ENCODE peak calls at places on chromosomes 4 and X, in five cellular contexts. One of them, this sample, is unnamed.

GRCh38 chrX:8429692-8430249 is 34.9 kb upstream of the VCX3B start:
- DNase-seq in GM23248: no peak
- DNase-seq in K562: no peak
- DNase-seq in fibroblast of lung: no peak
- DNase-seq in MM.1S: no peak
- DNase-seq in this sample: no peak

GRCh38 chr4:111323916-111324315 is 701.0 kb upstream of the PITX2 start:
- DNase-seq in GM23248: peak
- DNase-seq in K562: no peak
- DNase-seq in fibroblast of lung: peak
- DNase-seq in MM.1S: no peak
- DNase-seq in this sample: no peak

GRCh38 chr4:168846414-168846813 is 163.6 kb downstream of the CBR4 start:
- DNase-seq in GM23248: no peak
- DNase-seq in K562: no peak
- DNase-seq in fibroblast of lung: no peak
- DNase-seq in MM.1S: no peak
- DNase-seq in this sample: no peak

GRCh38 chrX:45445745-45446412 is 245.2 kb upstream of the DIPK2B start:
- DNase-seq in GM23248: peak
- DNase-seq in K562: no peak
- DNase-seq in fibroblast of lung: peak
- DNase-seq in MM.1S: no peak
- DNase-seq in this sample: no peak

GRCh38 chr4:41638203-41638602 is 100.2 kb downstream of the LIMCH1 start:
- DNase-seq in GM23248: no peak
- DNase-seq in K562: no peak
- DNase-seq in fibroblast of lung: no peak
- DNase-seq in MM.1S: no peak
- DNase-seq in this sample: no peak

GRCh38 chr4:133711817-133712216 is 489.8 kb downstream of the PABPC4L start:
- DNase-seq in GM23248: no peak
- DNase-seq in K562: no peak
- DNase-seq in fibroblast of lung: peak
- DNase-seq in MM.1S: no peak
- DNase-seq in this sample: no peak

GRCh38 chr4:88102029-88102428 is 56.4 kb downstream of the ABCG2 start:
- DNase-seq in GM23248: no peak
- DNase-seq in K562: no peak
- DNase-seq in fibroblast of lung: no peak
- DNase-seq in MM.1S: no peak
- DNase-seq in this sample: no peak

GRCh38 chrX:39850630-39851152 is 247.1 kb downstream of the BCOR start:
- DNase-seq in GM23248: peak
- DNase-seq in K562: peak
- DNase-seq in fibroblast of lung: peak
- DNase-seq in MM.1S: no peak
- DNase-seq in this sample: no peak

GRCh38 chr4:56821394-56822263 is at the start of gene SPINK2:
- DNase-seq in GM23248: no peak
- DNase-seq in K562: peak
- DNase-seq in fibroblast of lung: no peak
- DNase-seq in MM.1S: peak
- DNase-seq in this sample: no peak

GRCh38 chrX:133448512-133449076 is 33.3 kb upstream of the GPC4 start:
- DNase-seq in GM23248: no peak
- DNase-seq in K562: no peak
- DNase-seq in fibroblast of lung: peak
- DNase-seq in MM.1S: no peak
- DNase-seq in this sample: no peak

GRCh38 chrX:48676893-48677270 is 6.7 kb upstream of the WAS start:
- DNase-seq in GM23248: peak
- DNase-seq in K562: no peak
- DNase-seq in fibroblast of lung: no peak
- DNase-seq in MM.1S: peak
- DNase-seq in this sample: no peak

GRCh38 chr4:144509088-144509854 is 136.7 kb upstream of the HHIP start:
- DNase-seq in GM23248: no peak
- DNase-seq in K562: no peak
- DNase-seq in fibroblast of lung: no peak
- DNase-seq in MM.1S: no peak
- DNase-seq in this sample: no peak

GRCh38 chr4:132642196-132642817 is 506.8 kb upstream of the PCDH10 start:
- DNase-seq in GM23248: peak
- DNase-seq in K562: peak
- DNase-seq in fibroblast of lung: peak
- DNase-seq in MM.1S: peak
- DNase-seq in this sample: peak

GRCh38 chrX:20347486-20347885 is 80.8 kb upstream of the RPS6KA3 start:
- DNase-seq in GM23248: peak
- DNase-seq in K562: no peak
- DNase-seq in fibroblast of lung: peak
- DNase-seq in MM.1S: no peak
- DNase-seq in this sample: no peak

GRCh38 chr4:150573534-150573933 is 8.4 kb upstream of the MAB21L2 start:
- DNase-seq in GM23248: peak
- DNase-seq in K562: no peak
- DNase-seq in fibroblast of lung: peak
- DNase-seq in MM.1S: no peak
- DNase-seq in this sample: no peak

GRCh38 chr4:129474698-129475097 is 378.7 kb downstream of the C4orf33 start:
- DNase-seq in GM23248: no peak
- DNase-seq in K562: no peak
- DNase-seq in fibroblast of lung: no peak
- DNase-seq in MM.1S: no peak
- DNase-seq in this sample: no peak

GRCh38 chr4:70994387-70995099 is 1.1 kb downstream of the DCK start:
- DNase-seq in GM23248: no peak
- DNase-seq in K562: no peak
- DNase-seq in fibroblast of lung: no peak
- DNase-seq in MM.1S: peak
- DNase-seq in this sample: no peak

GRCh38 chrX:132594129-132594528 is 105.3 kb upstream of the MBNL3 start:
- DNase-seq in GM23248: peak
- DNase-seq in K562: no peak
- DNase-seq in fibroblast of lung: peak
- DNase-seq in MM.1S: no peak
- DNase-seq in this sample: no peak

GRCh38 chrX:100477949-100478348 is 67.9 kb upstream of the PCDH19 start:
- DNase-seq in GM23248: no peak
- DNase-seq in K562: no peak
- DNase-seq in fibroblast of lung: no peak
- DNase-seq in MM.1S: no peak
- DNase-seq in this sample: no peak

GRCh38 chr4:98932539-98932938 is 3.6 kb upstream of the EIF4E start:
- DNase-seq in GM23248: peak
- DNase-seq in K562: no peak
- DNase-seq in fibroblast of lung: peak
- DNase-seq in MM.1S: peak
- DNase-seq in this sample: no peak

GRCh38 chr4:183072181-183072580 is 26.9 kb upstream of the WWC2 start:
- DNase-seq in GM23248: no peak
- DNase-seq in K562: no peak
- DNase-seq in fibroblast of lung: peak
- DNase-seq in MM.1S: no peak
- DNase-seq in this sample: no peak

GRCh38 chr4:13196721-13197120 is 287.4 kb downstream of the RAB28 start:
- DNase-seq in GM23248: no peak
- DNase-seq in K562: no peak
- DNase-seq in fibroblast of lung: no peak
- DNase-seq in MM.1S: no peak
- DNase-seq in this sample: no peak

GRCh38 chr4:19508442-19508841 is 743.3 kb upstream of the SLIT2 start:
- DNase-seq in GM23248: no peak
- DNase-seq in K562: no peak
- DNase-seq in fibroblast of lung: peak
- DNase-seq in MM.1S: no peak
- DNase-seq in this sample: no peak

GRCh38 chr4:76083386-76083785 is 8.9 kb downstream of the ART3 start:
- DNase-seq in GM23248: no peak
- DNase-seq in K562: no peak
- DNase-seq in fibroblast of lung: no peak
- DNase-seq in MM.1S: no peak
- DNase-seq in this sample: no peak

DNA sequence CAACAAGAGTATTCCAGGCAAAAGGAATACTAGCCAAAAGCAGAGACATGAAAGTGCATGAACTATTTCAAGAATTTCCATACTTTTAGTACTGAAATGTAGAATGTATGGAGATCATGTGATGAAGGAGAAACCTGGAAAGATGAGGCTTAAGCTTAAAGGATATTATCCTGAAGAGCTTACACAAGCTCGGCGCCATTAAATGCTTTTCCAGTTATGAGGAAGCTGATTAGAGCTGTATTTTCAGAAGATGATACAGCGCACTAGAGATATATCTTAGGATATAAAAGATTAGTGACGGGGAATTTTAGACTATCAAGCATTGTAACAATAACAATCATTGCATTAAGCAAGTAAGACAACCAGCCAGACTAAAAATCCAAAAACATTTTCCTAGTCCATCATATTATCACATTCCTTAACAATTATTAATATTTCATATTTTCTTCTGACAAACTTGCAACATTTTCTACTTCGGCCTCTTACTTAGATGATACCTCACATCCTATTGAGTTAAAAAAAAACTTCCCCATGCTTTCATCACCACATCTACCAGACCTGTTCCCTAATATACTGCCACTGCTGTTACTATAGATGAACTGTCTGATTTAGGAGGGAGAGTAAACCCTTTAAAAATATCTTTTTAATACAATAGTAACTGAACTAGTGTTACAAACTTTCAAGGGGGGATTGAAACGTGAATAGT is 1.3 kb downstream of the FAM200B start:
- DNase-seq in GM23248: no peak
- DNase-seq in K562: no peak
- DNase-seq in fibroblast of lung: no peak
- DNase-seq in MM.1S: no peak
- DNase-seq in this sample: no peak
- H3K4me3 ChIP-seq in GM23248: peak
- H3K4me3 ChIP-seq in K562: peak
- H3K4me3 ChIP-seq in fibroblast of lung: peak
- H3K4me3 ChIP-seq in MM.1S: no peak
- H3K4me3 ChIP-seq in this sample: peak

DNA sequence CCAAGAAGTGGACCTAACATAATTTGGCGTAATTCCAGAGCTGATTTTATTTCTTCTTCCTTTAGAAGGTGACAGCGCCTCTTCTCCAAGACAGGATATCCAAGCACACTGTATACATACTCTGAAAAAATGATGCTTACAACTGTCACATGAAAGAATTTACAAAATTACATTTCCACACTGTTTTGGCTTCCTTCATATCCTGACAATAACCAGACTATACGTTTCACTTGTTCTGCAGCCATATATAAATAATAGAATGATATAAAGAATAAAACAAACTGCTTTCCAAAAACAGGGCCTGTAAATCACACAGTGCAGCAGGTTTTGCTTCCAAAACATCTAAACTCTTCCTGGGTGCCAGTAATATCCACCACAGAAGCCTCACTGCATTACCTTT is 141.6 kb downstream of the FBXO8 start:
- DNase-seq in GM23248: no peak
- DNase-seq in K562: no peak
- DNase-seq in fibroblast of lung: no peak
- DNase-seq in MM.1S: no peak
- DNase-seq in this sample: no peak
- TF ChIP-seq EZH2 in GM23248: no peak
- TF ChIP-seq EZH2 in K562: no peak
- TF ChIP-seq EZH2 in fibroblast of lung: no peak
- TF ChIP-seq EZH2 in MM.1S: no peak
- TF ChIP-seq EZH2 in this sample: no peak

DNA sequence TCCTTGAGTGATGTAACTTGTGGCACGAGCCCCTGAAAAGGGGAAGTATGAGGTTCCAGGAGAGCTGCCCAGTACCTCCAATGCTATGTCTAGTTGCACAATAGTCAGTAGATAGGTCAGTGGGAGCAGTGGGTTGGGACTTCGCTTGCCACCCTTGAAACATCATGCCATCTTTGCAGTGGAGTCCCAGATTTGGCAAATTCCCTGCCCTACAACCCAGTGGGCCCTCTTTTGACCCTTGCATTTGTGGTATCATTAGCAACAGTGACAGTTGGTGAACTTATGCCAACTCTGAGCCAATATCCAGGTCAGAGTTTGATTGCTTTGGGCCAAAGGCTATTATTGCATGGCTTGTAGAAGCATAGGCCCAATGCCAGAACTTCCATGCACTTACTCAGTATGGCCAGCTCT is 12.3 kb downstream of the FHL1 start:
- DNase-seq in GM23248: no peak
- DNase-seq in K562: no peak
- DNase-seq in fibroblast of lung: no peak
- DNase-seq in MM.1S: no peak
- DNase-seq in this sample: no peak
- H3K27ac ChIP-seq in GM23248: no peak
- H3K27ac ChIP-seq in K562: no peak
- H3K27ac ChIP-seq in fibroblast of lung: no peak
- H3K27ac ChIP-seq in MM.1S: no peak
- H3K27ac ChIP-seq in this sample: no peak

GRCh38 chr4:8392591-8393190 is 47.8 kb downstream of the ACOX3 start:
- DNase-seq in GM23248: peak
- DNase-seq in K562: no peak
- DNase-seq in fibroblast of lung: peak
- DNase-seq in MM.1S: no peak
- DNase-seq in this sample: no peak
- H3K4me3 ChIP-seq in GM23248: no peak
- H3K4me3 ChIP-seq in K562: no peak
- H3K4me3 ChIP-seq in fibroblast of lung: no peak
- H3K4me3 ChIP-seq in MM.1S: no peak
- H3K4me3 ChIP-seq in this sample: no peak

DNA sequence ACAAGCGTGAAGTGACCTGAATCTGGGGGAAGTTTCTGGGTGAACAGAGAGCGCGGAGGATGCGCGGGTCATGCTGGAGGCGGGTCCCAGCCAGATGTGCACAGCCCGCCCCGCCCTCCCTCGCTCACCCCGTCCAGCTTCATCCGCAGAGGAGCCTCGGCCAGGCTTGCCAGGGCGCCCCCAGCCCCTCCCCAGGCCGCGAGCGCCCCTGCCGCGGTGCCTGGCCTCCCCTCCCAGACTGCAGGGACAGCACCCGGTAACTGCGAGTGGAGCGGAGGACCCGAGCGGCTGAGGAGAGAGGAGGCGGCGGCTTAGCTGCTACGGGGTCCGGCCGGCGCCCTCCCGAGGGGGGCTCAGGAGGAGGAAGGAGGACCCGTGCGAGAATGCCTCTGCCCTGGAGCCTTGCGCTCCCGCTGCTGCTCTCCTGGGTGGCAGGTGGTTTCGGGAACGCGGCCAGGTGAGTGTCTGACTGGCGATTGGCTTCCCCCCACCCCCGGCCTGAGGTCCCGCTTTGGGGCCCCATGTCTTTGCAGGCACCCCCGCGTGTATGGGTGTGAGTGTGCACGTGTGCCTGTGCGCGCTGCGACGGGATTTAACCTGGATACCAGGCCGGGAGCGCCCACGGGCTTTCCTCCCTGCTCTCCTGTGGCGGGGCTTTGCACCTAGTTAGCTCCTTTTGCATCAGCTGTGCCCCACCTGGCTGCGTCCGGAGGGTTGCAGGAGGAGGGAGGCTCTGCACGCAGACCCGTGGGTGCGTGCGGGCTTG is at the start of gene EGFL6:
- DNase-seq in GM23248: no peak
- DNase-seq in K562: no peak
- DNase-seq in fibroblast of lung: no peak
- DNase-seq in MM.1S: no peak
- DNase-seq in this sample: no peak
- TF ChIP-seq EZH2 in GM23248: no peak
- TF ChIP-seq EZH2 in K562: no peak
- TF ChIP-seq EZH2 in fibroblast of lung: no peak
- TF ChIP-seq EZH2 in MM.1S: no peak
- TF ChIP-seq EZH2 in this sample: peak

This sample was measured in SK-N-MC.